ENCODE peak calls at places on chromosomes 6 and 20, in eight cellular contexts. I is AG20443, P is KG1, H is NCI-H460, M is astrocyte of the spinal cord, S is epithelial cell of prostate, L is NCI-H1092, J is T-helper 9 cell. A is an unnamed sample.
A peak's percentile ranks its signal among the peaks of the same experiment; 100 is the strongest.

GRCh38 chr20:2986466-2986865 is 57.0 kb upstream of the GNRH2 start:
- DNase-seq in P (no peak), J (no peak), I (peak; percentile 76), H (no peak), M (no peak), S (peak; percentile 74), L (no peak), A (no peak)

GRCh38 chr6:41504526-41505021 is 41.6 kb upstream of the FOXP4 start:
- DNase-seq in L (no peak), J (no peak), I (no peak), S (no peak), H (no peak), P (no peak), M (peak; percentile 57), A (peak; percentile 16)

GRCh38 chr6:163780993-163781392 is 366.5 kb downstream of the QKI start:
- DNase-seq in L (peak; percentile 93), I (no peak), P (no peak), J (no peak), M (peak; percentile 56), S (no peak), H (no peak), A (no peak)

GRCh38 chr6:75612921-75613534 is 11.3 kb downstream of the SENP6 start:
- DNase-seq in S (no peak), H (no peak), J (no peak), P (no peak), L (no peak), I (no peak), M (no peak), A (no peak)

GRCh38 chr6:45532626-45533258 is 155.0 kb upstream of the SUPT3H start:
- DNase-seq in I (peak; percentile 40), S (no peak), L (no peak), P (no peak), H (no peak), M (peak; percentile 64), J (no peak), A (no peak)

GRCh38 chr20:43534016-43534415 is 24.8 kb upstream of the SGK2 start:
- DNase-seq in L (no peak), P (no peak), H (no peak), J (no peak), I (no peak), S (no peak), M (no peak), A (no peak)

GRCh38 chr20:51767018-51767866 is 948 bp downstream of the ATP9A start:
- DNase-seq in H (peak; percentile 64), S (peak; percentile 58), I (peak; percentile 64), M (no peak), L (peak; percentile 79), J (no peak), P (no peak), A (peak; percentile 72)

GRCh38 chr6:156185113-156185512 is 592.1 kb upstream of the ARID1B start:
- DNase-seq in H (no peak), L (no peak), M (no peak), P (no peak), I (no peak), S (no peak), J (no peak), A (no peak)

GRCh38 chr6:35642471-35643161 is 46.1 kb downstream of the FKBP5 start:
- DNase-seq in L (no peak), P (no peak), H (no peak), I (no peak), J (no peak), S (no peak), M (no peak), A (no peak)

GRCh38 chr20:57061058-57061900 is 205.2 kb downstream of the BMP7 start:
- DNase-seq in P (no peak), M (peak; percentile 62), H (peak; percentile 14), I (peak; percentile 62), J (no peak), S (no peak), L (no peak), A (no peak)

GRCh38 chr20:37081717-37082289 is 14.0 kb downstream of the RBL1 start:
- DNase-seq in S (no peak), L (no peak), H (no peak), I (no peak), M (no peak), P (no peak), J (peak; percentile 44), A (no peak)

GRCh38 chr6:15674690-15675386 is 12.0 kb upstream of the DTNBP1 start:
- DNase-seq in I (no peak), L (no peak), H (no peak), M (no peak), P (no peak), S (no peak), J (no peak), A (no peak)

GRCh38 chr6:44177691-44178423 is 19.2 kb downstream of the CAPN11 start:
- DNase-seq in L (no peak), I (peak; percentile 76), S (peak; percentile 1), P (no peak), J (no peak), M (peak; percentile 29), H (no peak), A (no peak)

GRCh38 chr6:159033160-159034049 is 11.4 kb downstream of the TAGAP start:
- DNase-seq in H (no peak), L (no peak), I (no peak), P (no peak), J (no peak), S (no peak), M (no peak), A (no peak)

GRCh38 chr6:34095741-34096140 is 50.1 kb downstream of the GRM4 start:
- DNase-seq in H (no peak), P (no peak), L (no peak), M (no peak), S (no peak), J (no peak), I (no peak), A (no peak)

GRCh38 chr6:133888931-133889556 is at the start of gene TCF21:
- DNase-seq in I (peak; percentile 44), P (no peak), H (no peak), J (no peak), S (no peak), M (peak; percentile 59), L (no peak), A (peak; percentile 44)

GRCh38 chr20:16580596-16580995 is 7.3 kb upstream of the KIF16B start:
- DNase-seq in J (no peak), P (no peak), M (no peak), S (no peak), H (no peak), L (no peak), I (no peak), A (no peak)

GRCh38 chr20:20492521-20493334 is 124.8 kb downstream of the INSM1 start:
- DNase-seq in M (no peak), S (no peak), I (no peak), P (no peak), H (no peak), J (no peak), L (peak; percentile 61), A (no peak)

GRCh38 chr20:46084805-46085792 is 4.7 kb downstream of the NCOA5 start:
- DNase-seq in H (no peak), I (peak; percentile 25), P (no peak), L (no peak), M (peak; percentile 12), J (no peak), S (no peak), A (peak; percentile 7)

GRCh38 chr20:53865905-53866786 is 204.2 kb downstream of the BCAS1 start:
- DNase-seq in S (peak; percentile 65), P (peak; percentile 31), L (no peak), J (no peak), H (peak; percentile 27), M (peak; percentile 65), I (peak; percentile 48), A (peak; percentile 72)

GRCh38 chr6:157503018-157503747 is 122.2 kb downstream of the ZDHHC14 start:
- DNase-seq in J (no peak), S (no peak), H (no peak), L (no peak), I (no peak), M (no peak), P (no peak), A (no peak)

GRCh38 chr6:163886394-163886793 is 471.9 kb downstream of the QKI start:
- DNase-seq in I (no peak), P (no peak), S (no peak), H (no peak), M (no peak), J (no peak), L (no peak), A (no peak)

GRCh38 chr20:25750765-25751696 is 54.4 kb upstream of the ZNF337 start:
- DNase-seq in L (no peak), S (no peak), I (peak; percentile 90), P (no peak), M (peak; percentile 39), J (peak; percentile 53), H (peak; percentile 38), A (peak; percentile 25)

GRCh38 chr6:132959927-132960326 is 145.6 kb downstream of the RPS12 start:
- DNase-seq in J (no peak), M (no peak), L (no peak), S (no peak), H (no peak), P (no peak), I (no peak), A (no peak)

GRCh38 chr20:58652606-58653303 is 1.7 kb downstream of the STX16 start:
- DNase-seq in H (peak; percentile 4), M (no peak), P (peak; percentile 45), L (no peak), J (no peak), S (no peak), I (no peak), A (no peak)

GRCh38 chr20:18831830-18832229 is 18.2 kb downstream of the SCP2D1 start:
- DNase-seq in M (peak; percentile 13), P (no peak), S (no peak), H (no peak), I (no peak), J (no peak), L (no peak), A (peak; percentile 83)

GRCh38 chr6:165689699-165690098 is 26.7 kb upstream of the PDE10A start:
- DNase-seq in I (no peak), J (no peak), S (no peak), L (no peak), P (no peak), H (no peak), M (peak; percentile 39), A (no peak)

GRCh38 chr6:39599996-39600395 is 125.2 kb downstream of the KIF6 start:
- DNase-seq in H (no peak), P (no peak), I (peak; percentile 22), M (peak; percentile 9), S (no peak), L (no peak), J (no peak), A (no peak)

GRCh38 chr6:6333498-6333897 is 13.0 kb upstream of the F13A1 start:
- DNase-seq in H (no peak), P (no peak), S (peak; percentile 3), M (peak; percentile 20), I (no peak), L (no peak), J (no peak), A (peak; percentile 80)

GRCh38 chr6:8549381-8549780 is 114.0 kb upstream of the SLC35B3 start:
- DNase-seq in H (no peak), I (no peak), J (no peak), P (no peak), L (no peak), S (no peak), M (no peak), A (no peak)

GRCh38 chr20:41095110-41095969 is 42.0 kb upstream of the PLCG1 start:
- DNase-seq in M (peak; percentile 71), J (peak; percentile 31), H (peak; percentile 54), S (no peak), I (peak; percentile 71), P (peak; percentile 29), L (peak; percentile 8), A (peak; percentile 34)

GRCh38 chr6:26554669-26555504 is 16.7 kb downstream of the HMGN4 start:
- DNase-seq in M (peak; percentile 80), H (no peak), P (peak; percentile 54), I (no peak), S (no peak), L (no peak), J (peak; percentile 32), A (peak; percentile 27)

GRCh38 chr20:10705801-10706459 is 32.1 kb upstream of the JAG1 start:
- DNase-seq in M (no peak), H (peak; percentile 25), L (no peak), S (peak; percentile 96), P (no peak), J (no peak), I (no peak), A (no peak)

GRCh38 chr20:46406986-46407670 is 713 bp upstream of the ELMO2 start:
- DNase-seq in H (no peak), S (no peak), L (peak; percentile 65), M (peak; percentile 7), P (peak; percentile 46), I (no peak), J (peak; percentile 76), A (peak; percentile 42)

A was measured in kidney glomerular epithelial cell.